ENCODE peak calls at places on chromosomes 11 and 22, in nine cellular contexts. S is IMR-90; U is kidney epithelial cell; B is activated T-cell treated with anti-CD3 and anti-CD28 coated beads for 1 hour; L is substantia nigra; C is activated CD8-positive, alpha-beta memory T cell treated with anti-CD3 and anti-CD28 coated beads, Interleukin-2, amount 50 U/mL, for 4 hours; H is activated gamma-delta T cell treated with Interleukin-2 at 50 U/mL for 16 hours; Z is AG04450; R is NCI-H1105 treated with DMSO at 0.1 percent for 48 hours. J is an unnamed sample.

GRCh38 chr11:1127664-1128162 is 30.0 kb upstream of the MUC5AC start:
- DNase-seq in S (no peak), L (no peak), Z (no peak), R (no peak), U (no peak), H (no peak), B (no peak), C (no peak), J (no peak)

GRCh38 chr22:48782817-48783511 is 1044.7 kb downstream of the BRD1 start:
- DNase-seq in S (no peak), L (no peak), C (no peak), Z (no peak), H (no peak), B (no peak), R (no peak), U (no peak), J (no peak)

GRCh38 chr11:79011357-79011756 is 429.5 kb downstream of the TENM4 start:
- DNase-seq in R (no peak), Z (no peak), B (no peak), C (no peak), H (no peak), L (no peak), S (no peak), U (no peak), J (no peak)

GRCh38 chr22:45546333-45547015 is 43.8 kb downstream of the FBLN1 start:
- DNase-seq in C (no peak), B (no peak), U (no peak), H (no peak), Z (no peak), R (no peak), L (no peak), S (no peak), J (no peak)

GRCh38 chr11:69007978-69008381 is 5.1 kb downstream of the MRGPRF start:
- DNase-seq in S (peak), Z (no peak), B (no peak), H (no peak), L (no peak), R (no peak), U (no peak), C (no peak), J (no peak)

GRCh38 chr11:2780850-2781412 is 81.1 kb upstream of the KCNQ1OT1 start:
- DNase-seq in L (no peak), S (no peak), Z (no peak), C (peak), H (peak), U (no peak), R (no peak), B (no peak), J (no peak)

GRCh38 chr22:19686946-19687345 is 27.4 kb upstream of the SEPTIN5 start:
- DNase-seq in H (no peak), B (no peak), R (no peak), S (no peak), C (no peak), Z (no peak), L (no peak), U (no peak), J (no peak)

GRCh38 chr22:23269441-23270211 is 89.3 kb downstream of the BCR start:
- DNase-seq in H (no peak), R (peak), U (no peak), C (no peak), Z (no peak), L (no peak), S (no peak), B (no peak), J (no peak)

GRCh38 chr11:35066783-35067476 is 72.0 kb upstream of the CD44 start:
- DNase-seq in H (peak), R (no peak), B (no peak), Z (no peak), L (no peak), C (no peak), U (no peak), S (no peak), J (no peak)

GRCh38 chr11:126084608-126084912 is 21.9 kb upstream of the CDON start:
- DNase-seq in S (no peak), H (no peak), L (no peak), Z (no peak), U (no peak), C (no peak), R (no peak), B (no peak), J (no peak)

GRCh38 chr11:118631510-118631909 is 24.1 kb downstream of the PHLDB1 start:
- DNase-seq in B (no peak), Z (no peak), U (no peak), L (no peak), H (no peak), S (no peak), C (no peak), R (no peak), J (no peak)

GRCh38 chr11:90241414-90241813 is 18.6 kb upstream of the CHORDC1 start:
- DNase-seq in S (no peak), U (no peak), Z (no peak), B (no peak), R (no peak), L (no peak), C (no peak), H (no peak), J (no peak)

GRCh38 chr11:2890466-2891241 is 5.1 kb upstream of the CDKN1C start:
- DNase-seq in R (no peak), Z (no peak), B (no peak), C (no peak), U (no peak), H (no peak), S (peak), L (no peak), J (no peak)

GRCh38 chr11:4025957-4026324 is 68.7 kb upstream of the RRM1 start:
- DNase-seq in C (no peak), B (no peak), R (no peak), U (no peak), S (peak), Z (no peak), H (no peak), L (no peak), J (no peak)

GRCh38 chr22:38748487-38749136 is 7.2 kb downstream of the SUN2 start:
- DNase-seq in H (no peak), C (no peak), B (no peak), R (no peak), U (no peak), L (no peak), Z (no peak), S (no peak), J (peak)

GRCh38 chr11:85685131-85685819 is 720 bp downstream of the CCDC89 start:
- DNase-seq in R (peak), L (no peak), Z (peak), B (no peak), U (no peak), H (no peak), S (peak), C (no peak), J (no peak)

GRCh38 chr11:15843309-15843857 is 513.0 kb downstream of the SOX6 start:
- DNase-seq in S (peak), H (no peak), U (no peak), C (no peak), B (no peak), R (peak), Z (no peak), L (peak), J (no peak)

GRCh38 chr11:33542921-33543320 is 157.7 kb downstream of the C11orf91 start:
- DNase-seq in R (peak), B (peak), U (no peak), Z (no peak), S (peak), H (peak), L (peak), C (peak), J (no peak)

GRCh38 chr11:120185678-120186407 is 25.0 kb upstream of the OAF start:
- DNase-seq in S (no peak), H (no peak), B (no peak), U (no peak), R (no peak), C (no peak), Z (no peak), L (no peak), J (no peak)

GRCh38 chr11:13160302-13160701 is 117.3 kb upstream of the BMAL1 start:
- DNase-seq in L (peak), H (no peak), U (no peak), C (no peak), R (peak), Z (no peak), S (no peak), B (no peak), J (peak)

GRCh38 chr11:46659908-46660307 is 40.5 kb downstream of the ARHGAP1 start:
- DNase-seq in C (no peak), L (no peak), R (no peak), B (no peak), U (no peak), H (no peak), S (peak), Z (peak), J (no peak)